ENCODE peak calls at places on chromosomes 12 and 14, in four cellular contexts. U is mucosa of descending colon, X is heart right ventricle, S is ovary. F is an unnamed sample.

GRCh38 chr14:44589180-44589579 is 82.1 kb upstream of the FSCB start:
- DNase-seq in U (no peak), X (no peak), S (no peak), F (no peak)

GRCh38 chr12:57011438-57012424 is 4.6 kb downstream of the TAC3 start:
- DNase-seq in U (no peak), X (no peak), S (no peak), F (no peak)

GRCh38 chr12:95959107-95959506 is 16.0 kb downstream of the AMDHD1 start:
- DNase-seq in U (no peak), X (no peak), S (no peak), F (no peak)

GRCh38 chr14:61537567-61538463 is 157.5 kb upstream of the HIF1A start:
- DNase-seq in U (no peak), X (no peak), S (no peak), F (no peak)

GRCh38 chr12:13562915-13563742 is 366.6 kb downstream of the EMP1 start:
- DNase-seq in U (no peak), X (no peak), S (no peak), F (no peak)

GRCh38 chr14:64388533-64389243 is 535 bp downstream of the MTHFD1 start:
- DNase-seq in U (peak; percentile 66), X (no peak), S (no peak), F (peak; percentile 60)

GRCh38 chr12:102851246-102851645 is 65.8 kb downstream of the PAH start:
- DNase-seq in U (no peak), X (no peak), S (no peak), F (no peak)

GRCh38 chr12:110908377-110909136 is 11.8 kb downstream of the MYL2 start:
- DNase-seq in U (no peak), X (no peak), S (no peak), F (no peak)

GRCh38 chr12:1760566-1761382 is 59.6 kb upstream of the LRTM2 start:
- DNase-seq in U (no peak), X (no peak), S (no peak), F (no peak)

GRCh38 chr14:83909507-83909906 is 1620.4 kb upstream of the FLRT2 start:
- DNase-seq in U (no peak), X (no peak), S (no peak), F (no peak)

GRCh38 chr14:82806016-82806415 is 1272.4 kb upstream of the SEL1L start:
- DNase-seq in U (no peak), X (no peak), S (no peak), F (no peak)

GRCh38 chr12:28937196-28937595 is 211.9 kb upstream of the FAR2 start:
- DNase-seq in U (no peak), X (no peak), S (no peak), F (no peak)

GRCh38 chr14:74886001-74886400 is 4.3 kb downstream of the DLST start:
- DNase-seq in U (no peak), X (no peak), S (no peak), F (no peak)

GRCh38 chr14:34781242-34781641 is 66.8 kb upstream of the CFL2 start:
- DNase-seq in U (no peak), X (no peak), S (no peak), F (no peak)

GRCh38 chr12:13839937-13840336 is 141.5 kb downstream of the GRIN2B start:
- DNase-seq in U (no peak), X (no peak), S (no peak), F (no peak)

GRCh38 chr12:58285551-58285950 is 344.2 kb downstream of the ATP23 start:
- DNase-seq in U (no peak), X (no peak), S (no peak), F (no peak)

GRCh38 chr12:104547239-104547638 is 90.5 kb downstream of the CHST11 start:
- DNase-seq in U (no peak), X (no peak), S (no peak), F (no peak)

GRCh38 chr12:93149228-93149627 is 220.1 kb upstream of the EEA1 start:
- DNase-seq in U (no peak), X (no peak), S (no peak), F (no peak)

GRCh38 chr12:108386704-108387360 is 47.7 kb upstream of the CMKLR1 start:
- DNase-seq in U (no peak), X (no peak), S (no peak), F (no peak)

GRCh38 chr14:105349992-105350391 is 35.4 kb downstream of the PACS2 start:
- DNase-seq in U (no peak), X (no peak), S (no peak), F (no peak)

GRCh38 chr14:50375760-50376159 is 20.9 kb downstream of the CDKL1 start:
- DNase-seq in U (no peak), X (no peak), S (no peak), F (no peak)

GRCh38 chr14:31568671-31569070 is 7.5 kb downstream of the NUBPL start:
- DNase-seq in U (no peak), X (no peak), S (no peak), F (no peak)

GRCh38 chr12:107774349-107775029 is at the start of gene ASCL4:
- DNase-seq in U (no peak), X (no peak), S (no peak), F (no peak)

GRCh38 chr12:131407221-131408035 is 303.5 kb upstream of the SFSWAP start:
- DNase-seq in U (no peak), X (no peak), S (peak; percentile 48), F (no peak)

GRCh38 chr14:93538411-93538810 is 107.7 kb downstream of the UNC79 start:
- DNase-seq in U (no peak), X (no peak), S (no peak), F (no peak)

GRCh38 chr12:113130457-113131135 is 5.0 kb downstream of the RASAL1 start:
- DNase-seq in U (peak; percentile 64), X (no peak), S (no peak), F (no peak)

GRCh38 chr12:92041742-92042141 is 103.9 kb downstream of the BTG1 start:
- DNase-seq in U (no peak), X (no peak), S (no peak), F (no peak)

GRCh38 chr12:129401572-129401971 is 502.3 kb downstream of the TMEM132D start:
- DNase-seq in U (no peak), X (no peak), S (no peak), F (no peak)

GRCh38 chr14:93540235-93540634 is 109.5 kb downstream of the UNC79 start:
- DNase-seq in U (no peak), X (no peak), S (no peak), F (no peak)

GRCh38 chr12:122836027-122836921 is 1.0 kb downstream of the HIP1R start:
- DNase-seq in U (peak; percentile 75), X (no peak), S (no peak), F (no peak)

GRCh38 chr12:43132291-43132690 is 419.7 kb downstream of the ADAMTS20 start:
- DNase-seq in U (no peak), X (no peak), S (no peak), F (no peak)

GRCh38 chr14:25411933-25412757 is 362.2 kb upstream of the STXBP6 start:
- DNase-seq in U (no peak), X (no peak), S (no peak), F (no peak)

GRCh38 chr12:2179953-2180736 is 127.4 kb downstream of the CACNA1C start:
- DNase-seq in U (no peak), X (peak; percentile 56), S (peak; percentile 78), F (peak; percentile 84)

GRCh38 chr14:75184039-75184438 is 7.6 kb upstream of the TMED10 start:
- DNase-seq in U (no peak), X (no peak), S (no peak), F (no peak)

GRCh38 chr12:98422809-98423208 is 92.6 kb upstream of the TMPO start:
- DNase-seq in U (peak; percentile 79), X (no peak), S (no peak), F (no peak)

GRCh38 chr12:26701604-26702215 is 131.3 kb downstream of the ITPR2 start:
- DNase-seq in U (no peak), X (no peak), S (no peak), F (no peak)

GRCh38 chr12:19120795-19121194 is 8.7 kb upstream of the PLEKHA5 start:
- DNase-seq in U (no peak), X (no peak), S (no peak), F (no peak)

GRCh38 chr14:101584049-101584859 is 23.0 kb downstream of the DIO3 start:
- DNase-seq in U (peak; percentile 35), X (no peak), S (peak; percentile 29), F (no peak)

GRCh38 chr12:52534482-52534881 is 14.3 kb upstream of the KRT5 start:
- DNase-seq in U (no peak), X (no peak), S (no peak), F (no peak)

GRCh38 chr12:22670762-22671161 is 45.8 kb downstream of the ETNK1 start:
- DNase-seq in U (no peak), X (no peak), S (no peak), F (no peak)
- TF ChIP-seq CTCF in U (no peak), X (no peak), S (no peak), F (peak; percentile 40)

GRCh38 chr12:6860942-6861341 is 6.4 kb upstream of the TPI1 start:
- DNase-seq in U (peak; percentile 25), X (no peak), S (no peak), F (no peak)
- H3K36me3 ChIP-seq in U (peaks cover 7% of the 10 kb centered on the region), X (peaks cover 96% of the 10 kb centered on the region), S (no peaks in the 10 kb centered on the region), F (peaks cover 84% of the 10 kb centered on the region)

GRCh38 chr14:92464156-92464555 is 49.4 kb upstream of the RIN3 start:
- DNase-seq in U (no peak), X (no peak), S (no peak), F (peak; percentile 54)
- TF ChIP-seq CTCF in U (no peak), X (no peak), S (no peak), F (no peak)

GRCh38 chr14:58464652-58465051 is 37.1 kb downstream of the KIAA0586 start:
- DNase-seq in U (no peak), X (no peak), S (no peak), F (no peak)

GRCh38 chr14:58466459-58466858 is 38.9 kb downstream of the KIAA0586 start:
- DNase-seq in U (no peak), X (no peak), S (no peak), F (no peak)

GRCh38 chr14:58465425-58465824 is 37.9 kb downstream of the KIAA0586 start:
- DNase-seq in U (no peak), X (no peak), S (no peak), F (no peak)

GRCh38 chr14:58469309-58469708 is 41.8 kb downstream of the KIAA0586 start:
- DNase-seq in U (no peak), X (no peak), S (no peak), F (no peak)

GRCh38 chr14:58467575-58467974 is 40.1 kb downstream of the KIAA0586 start:
- DNase-seq in U (no peak), X (no peak), S (no peak), F (no peak)
- H3K36me3 ChIP-seq in U (no peaks in the 10 kb centered on the region), X (peaks cover 88% of the 10 kb centered on the region), S (no peaks in the 10 kb centered on the region), F (peaks cover 33% of the 10 kb centered on the region)

GRCh38 chr12:6224550-6224949 is 24.4 kb downstream of the CD9 start:
- DNase-seq in U (peak; percentile 78), X (no peak), S (no peak), F (no peak)

GRCh38 chr12:6221146-6221545 is 20.9 kb downstream of the CD9 start:
- DNase-seq in U (no peak), X (no peak), S (no peak), F (no peak)

GRCh38 chr12:6222009-6222702 is 22.0 kb downstream of the CD9 start:
- DNase-seq in U (no peak), X (no peak), S (no peak), F (no peak)

GRCh38 chr12:6225630-6226001 is 25.4 kb downstream of the CD9 start:
- DNase-seq in U (no peak), X (no peak), S (no peak), F (no peak)

GRCh38 chr12:6223545-6223944 is 23.3 kb downstream of the CD9 start:
- DNase-seq in U (no peak), X (no peak), S (no peak), F (no peak)
- TF ChIP-seq CTCF in U (no peak), X (no peak), S (no peak), F (no peak)

F was measured in right atrium auricular region.